ENCODE peak calls at places on chromosomes 12 and 14, in four cellular contexts. I is IMR-90, K is HepG2, W is K562. Y is an unnamed sample.

GRCh38 chr12:50659690-50660424 is 104.0 kb upstream of the ATF1 start:
- DNase-seq in I (no peak), K (no peak), W (no peak), Y (no peak)

GRCh38 chr12:6899837-6900519 is 4.6 kb upstream of the LRRC23 start:
- DNase-seq in W (no peak), K (peak), I (peak), Y (peak)

GRCh38 chr12:69623970-69624369 is 13.3 kb upstream of the LRRC10 start:
- DNase-seq in K (no peak), W (peak), I (peak), Y (no peak)

GRCh38 chr12:118332511-118332910 is 40.2 kb downstream of the TAOK3 start:
- DNase-seq in I (peak), K (no peak), W (no peak), Y (no peak)

GRCh38 chr14:20556500-20557211 is 4.2 kb downstream of the RNASE9 start:
- DNase-seq in W (no peak), I (no peak), K (no peak), Y (no peak)

GRCh38 chr12:86233126-86233525 is 23.1 kb downstream of the MGAT4C start:
- DNase-seq in W (no peak), K (no peak), I (no peak), Y (no peak)

GRCh38 chr14:61420326-61420725 is 98.9 kb downstream of the PRKCH start:
- DNase-seq in I (peak), K (no peak), W (no peak), Y (no peak)

GRCh38 chr14:103488960-103489359 is 33.7 kb downstream of the CKB start:
- DNase-seq in K (no peak), W (no peak), I (peak), Y (no peak)

GRCh38 chr12:13339538-13339937 is 143.0 kb downstream of the EMP1 start:
- DNase-seq in I (no peak), W (peak), K (peak), Y (peak)

GRCh38 chr14:67418368-67419174 is 6.6 kb upstream of the PLEK2 start:
- DNase-seq in I (peak), W (peak), K (no peak), Y (peak)

GRCh38 chr12:50313256-50313931 is 30.1 kb upstream of the LIMA1 start:
- DNase-seq in W (no peak), K (no peak), I (no peak), Y (no peak)

GRCh38 chr12:20477691-20478090 is 109.4 kb downstream of the PDE3A start:
- DNase-seq in I (peak), W (no peak), K (no peak), Y (no peak)

GRCh38 chr14:90093942-90094595 is 32.3 kb downstream of the KCNK13 start:
- DNase-seq in K (no peak), I (no peak), W (no peak), Y (no peak)

GRCh38 chr12:67789266-67789665 is 140.7 kb downstream of the DYRK2 start:
- DNase-seq in K (no peak), I (no peak), W (no peak), Y (no peak)

DNA sequence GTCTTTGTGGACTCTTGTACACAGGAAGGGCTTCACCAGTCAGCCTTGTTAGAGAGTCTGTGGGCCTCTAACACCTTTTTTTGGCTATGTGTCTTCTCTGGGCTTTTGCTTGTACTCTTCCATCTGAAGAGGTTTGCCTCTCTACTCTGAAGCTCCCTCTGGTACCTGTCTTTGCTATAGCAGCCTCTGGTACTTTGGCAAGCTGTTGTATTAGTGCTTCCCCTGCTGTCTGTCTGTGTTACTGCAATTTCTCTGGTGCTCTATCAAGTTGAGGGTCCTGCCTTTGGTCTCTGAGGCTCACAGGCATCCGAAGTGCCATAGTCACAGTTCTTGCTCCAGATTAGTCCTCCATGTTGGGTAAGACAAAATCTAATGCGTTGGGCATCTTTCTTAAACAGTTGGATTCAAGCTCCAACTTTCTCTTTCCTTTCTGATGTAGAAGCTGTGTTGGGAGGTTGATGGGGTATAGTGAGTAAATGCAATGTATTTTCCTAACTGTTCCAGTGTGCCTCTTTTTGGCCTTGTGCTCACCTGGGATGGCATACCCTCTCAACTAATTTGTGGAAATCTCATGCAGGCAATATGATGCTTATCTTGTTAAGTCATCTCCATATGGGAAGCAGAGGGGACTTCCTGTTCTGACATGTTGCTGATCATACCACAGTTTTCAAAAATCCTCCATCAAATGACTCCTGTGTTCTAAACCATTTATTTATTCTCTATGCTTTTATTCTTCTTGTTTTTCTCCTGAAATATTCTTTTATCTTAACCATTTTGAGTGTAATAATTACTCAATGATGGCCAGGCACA is 88.8 kb downstream of the ATF7IP start:
- DNase-seq in I (peak), K (peak), W (peak), Y (peak)
- TF ChIP-seq MAZ in I (no peak), K (no peak), W (no peak), Y (no peak)

DNA sequence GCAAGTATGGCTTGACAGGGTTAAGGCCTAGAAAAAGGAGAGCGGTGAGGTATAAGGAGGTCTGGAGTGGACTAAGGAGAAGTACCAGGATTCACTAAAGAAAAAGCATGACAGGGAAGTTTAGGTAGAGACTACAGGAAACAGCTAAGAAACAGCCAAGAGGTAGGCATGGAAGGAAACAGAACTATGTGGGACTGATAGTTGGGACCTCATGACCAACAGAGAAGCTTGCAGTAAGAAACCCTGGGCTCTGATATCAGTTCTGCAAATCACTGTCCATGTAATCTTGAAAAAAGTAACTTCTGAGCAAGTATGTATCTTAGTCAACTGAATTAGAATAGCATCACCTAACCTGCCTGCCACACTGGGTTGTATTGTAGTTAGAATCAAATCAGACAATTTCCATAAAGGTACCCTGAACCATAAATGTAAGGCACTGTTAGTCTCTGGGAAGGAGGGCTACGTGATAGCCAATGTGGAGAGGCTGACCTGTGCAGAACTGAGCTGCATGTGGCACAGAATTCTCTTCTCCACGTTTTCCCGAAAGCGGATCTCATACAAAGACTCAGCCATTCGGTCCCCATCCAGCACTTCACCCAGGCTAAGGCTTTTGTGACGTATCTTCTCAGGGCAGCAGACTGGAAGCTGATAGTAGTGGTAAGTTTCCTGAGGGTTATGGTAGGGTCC is 912 bp downstream of the TM9SF1 start:
- DNase-seq in I (no peak), W (no peak), K (no peak), Y (no peak)
- H3K4me2 ChIP-seq in I (peak), W (peak), K (peak), Y (peak)

DNA sequence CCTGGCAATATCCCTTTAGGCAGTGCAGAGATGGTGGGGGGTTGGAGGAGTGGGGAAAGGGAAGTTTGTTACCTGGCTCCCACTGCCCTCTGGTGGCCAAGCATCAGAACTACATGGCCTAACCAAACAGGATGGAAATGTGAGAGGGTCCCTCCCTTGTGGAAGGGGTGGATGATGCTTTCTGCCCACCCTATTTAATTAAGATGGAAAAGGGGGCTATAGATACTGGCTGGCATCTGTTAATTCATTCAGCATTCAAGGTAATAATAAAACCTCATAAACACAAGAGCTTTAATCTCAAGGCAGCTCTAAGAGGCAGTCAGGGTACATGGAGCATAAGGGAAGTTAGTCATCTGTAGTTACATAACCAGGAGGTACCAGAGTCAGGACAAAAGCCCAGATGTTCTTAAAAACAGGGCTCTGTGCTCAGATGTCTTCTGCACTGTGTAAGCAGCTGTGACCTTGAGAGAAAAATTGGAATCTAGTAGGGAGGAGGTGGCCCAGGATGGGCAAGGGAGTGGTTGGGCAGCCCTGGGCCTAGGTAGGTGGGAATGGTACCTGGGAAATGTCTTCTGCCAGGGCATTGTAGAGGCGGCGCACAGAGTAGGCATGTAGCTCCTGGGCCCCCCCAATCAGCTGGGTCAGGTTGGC is 4.6 kb downstream of the AP1G2 start:
- DNase-seq in W (peak), I (peak), K (peak), Y (peak)
- TF ChIP-seq MAZ in W (peak), I (peak), K (no peak), Y (no peak)

DNA sequence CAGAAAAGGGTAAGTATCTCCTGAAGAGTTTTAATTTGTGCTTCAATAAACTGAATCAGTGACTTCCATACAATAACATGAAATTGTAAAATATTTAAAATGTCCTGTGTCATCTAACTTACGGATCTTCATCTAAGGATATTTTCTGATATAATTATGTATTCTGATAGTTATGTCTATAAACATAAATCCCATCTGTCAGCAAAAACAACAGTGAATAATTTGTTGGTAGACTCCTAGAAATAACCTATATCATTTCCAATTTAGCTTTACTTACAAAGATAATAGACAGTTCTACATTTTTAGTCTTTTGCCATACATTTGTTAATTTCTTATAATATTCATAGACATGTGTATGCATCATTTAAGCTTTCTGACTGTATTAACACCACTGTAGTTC is 293.9 kb downstream of the CCDC91 start:
- DNase-seq in I (no peak), K (no peak), W (no peak), Y (no peak)
- H3K4me2 ChIP-seq in I (no peak), K (no peak), W (no peak), Y (no peak)

DNA sequence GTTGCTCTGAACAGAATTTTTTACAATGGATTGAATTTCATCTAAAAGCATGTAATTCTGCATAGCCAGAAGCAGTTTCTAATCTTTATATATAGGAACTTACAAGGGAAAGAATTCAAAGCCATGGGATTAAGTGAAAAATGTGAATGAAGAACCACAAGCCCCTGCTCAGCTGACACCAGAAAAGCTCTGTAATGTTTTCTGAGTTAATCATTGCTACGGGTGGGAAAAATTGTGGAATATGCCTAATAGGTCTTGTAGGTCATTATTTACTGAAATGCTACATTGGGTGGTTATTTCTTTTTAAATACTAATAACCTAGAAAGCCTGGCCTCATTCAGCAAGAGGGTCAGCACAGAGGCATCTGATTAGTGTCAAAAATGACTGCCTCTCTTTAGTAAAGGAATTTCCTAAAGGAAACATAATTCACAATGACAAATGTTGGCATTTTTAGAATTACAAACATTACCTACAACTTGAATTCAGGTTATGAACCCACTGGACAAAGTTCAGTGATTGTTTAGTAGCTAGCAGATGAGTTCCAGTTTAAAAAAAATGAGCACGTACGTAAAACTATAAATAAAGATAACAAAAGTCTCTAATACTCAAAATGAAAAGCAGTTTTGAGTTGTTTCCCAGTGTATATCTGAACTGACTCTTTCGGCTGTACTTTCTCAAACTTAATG is 75.3 kb downstream of the BMP4 start:
- DNase-seq in W (no peak), K (peak), I (peak), Y (no peak)
- TF ChIP-seq MAZ in W (no peak), K (no peak), I (no peak), Y (no peak)

DNA sequence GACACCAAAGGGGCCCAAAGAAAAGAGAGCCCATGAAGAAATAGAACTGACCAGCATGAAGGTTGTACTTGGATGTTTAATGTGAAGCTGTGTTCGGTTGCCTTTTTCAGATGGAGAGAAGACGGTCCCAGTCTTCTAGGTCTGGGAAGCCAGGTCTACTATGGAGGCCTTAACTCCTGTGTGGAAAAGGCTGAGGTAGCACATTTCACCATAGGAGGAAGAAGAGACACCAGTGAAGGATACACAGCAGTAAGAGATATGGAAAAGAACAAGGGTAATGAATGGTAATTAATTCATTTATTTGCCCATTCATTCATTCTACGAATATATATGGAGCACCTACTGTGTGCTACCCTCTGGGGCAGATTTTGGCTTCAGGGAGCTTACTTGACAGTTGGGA is 151.6 kb upstream of the PLEKHG7 start:
- DNase-seq in W (no peak), K (no peak), I (no peak), Y (no peak)
- H3K4me2 ChIP-seq in W (no peak), K (no peak), I (no peak), Y (peak)

GRCh38 chr12:24197517-24197916 is 248.0 kb upstream of the SOX5 start:
- DNase-seq in K (no peak), I (no peak), W (no peak), Y (no peak)

GRCh38 chr12:24201258-24201970 is 251.9 kb upstream of the SOX5 start:
- DNase-seq in I (no peak), W (no peak), K (no peak), Y (no peak)

GRCh38 chr12:24200013-24200412 is 250.5 kb upstream of the SOX5 start:
- DNase-seq in W (no peak), I (no peak), K (no peak), Y (no peak)

GRCh38 chr12:24198070-24198469 is 248.6 kb upstream of the SOX5 start:
- DNase-seq in I (peak), W (no peak), K (no peak), Y (no peak)

GRCh38 chr12:24198936-24199644 is 249.6 kb upstream of the SOX5 start:
- DNase-seq in K (no peak), I (no peak), W (no peak), Y (no peak)
- TF ChIP-seq MAZ in K (no peak), I (no peak), W (no peak), Y (no peak)

Y was measured in A549.